ENCODE peak calls at places on chromosomes 2 and 18, in five cellular contexts. E, F, Y, M and O are unnamed samples.

GRCh38 chr2:158191569-158191968 is 89.9 kb downstream of the UPP2 start:
- DNase-seq in E (no peak), F (no peak), Y (no peak), M (no peak), O (no peak)

GRCh38 chr2:69046221-69046662 is 33.3 kb downstream of the ANTXR1 start:
- DNase-seq in E (no peak), F (no peak), Y (no peak), M (peak; percentile 92), O (no peak)

GRCh38 chr2:28716265-28716865 is 35.3 kb upstream of the PPP1CB start:
- DNase-seq in E (no peak), F (no peak), Y (peak; percentile 82), M (peak; percentile 98), O (no peak)

GRCh38 chr18:55748227-55748738 is 160.3 kb upstream of the TCF4 start:
- DNase-seq in E (no peak), F (no peak), Y (no peak), M (no peak), O (no peak)

GRCh38 chr2:30237346-30238142 is 6.2 kb downstream of the LBH start:
- DNase-seq in E (no peak), F (no peak), Y (no peak), M (no peak), O (peak; percentile 62)

GRCh38 chr2:216632952-216633615 is at the start of gene IGFBP2:
- DNase-seq in E (peak; percentile 95), F (peak; percentile 79), Y (peak; percentile 54), M (peak; percentile 46), O (peak; percentile 50)

GRCh38 chr18:54388203-54389142 is 30.8 kb downstream of the C18orf54 start:
- DNase-seq in E (peak; percentile 15), F (no peak), Y (no peak), M (peak; percentile 85), O (no peak)

GRCh38 chr18:55607763-55608162 is 19.8 kb upstream of the TCF4 start:
- DNase-seq in E (no peak), F (no peak), Y (no peak), M (no peak), O (no peak)

GRCh38 chr2:220509921-220510320 is 882.5 kb downstream of the SLC4A3 start:
- DNase-seq in E (no peak), F (no peak), Y (no peak), M (no peak), O (no peak)

GRCh38 chr2:239770240-239770639 is 254.9 kb downstream of the NDUFA10 start:
- DNase-seq in E (no peak), F (no peak), Y (no peak), M (no peak), O (no peak)

GRCh38 chr2:201600906-201601305 is 42.4 kb downstream of the TMEM237 start:
- DNase-seq in E (no peak), F (no peak), Y (no peak), M (no peak), O (no peak)

GRCh38 chr18:621181-621580 is 24.4 kb downstream of the CLUL1 start:
- DNase-seq in E (peak; percentile 9), F (no peak), Y (no peak), M (peak; percentile 52), O (no peak)

GRCh38 chr2:224982226-224982625 is 60.0 kb downstream of the DOCK10 start:
- DNase-seq in E (no peak), F (no peak), Y (peak; percentile 51), M (peak; percentile 66), O (no peak)

GRCh38 chr18:22567794-22568193 is 150.1 kb upstream of the CTAGE1 start:
- DNase-seq in E (no peak), F (no peak), Y (no peak), M (no peak), O (no peak)

GRCh38 chr2:113162173-113162572 is 11.6 kb upstream of the PSD4 start:
- DNase-seq in E (no peak), F (no peak), Y (no peak), M (no peak), O (no peak)

GRCh38 chr2:100786297-100786658 is 33.7 kb upstream of the NPAS2 start:
- DNase-seq in E (no peak), F (no peak), Y (no peak), M (peak; percentile 66), O (no peak)

GRCh38 chr2:180829261-180829660 is 151.1 kb upstream of the UBE2E3 start:
- DNase-seq in E (no peak), F (no peak), Y (no peak), M (no peak), O (no peak)

GRCh38 chr2:23566236-23567142 is 181.5 kb downstream of the KLHL29 start:
- DNase-seq in E (peak; percentile 55), F (peak; percentile 53), Y (no peak), M (no peak), O (peak; percentile 37)

GRCh38 chr2:37349376-37349775 is 4.9 kb downstream of the QPCT start:
- DNase-seq in E (peak; percentile 21), F (no peak), Y (no peak), M (no peak), O (no peak)

GRCh38 chr18:76446321-76446720 is 48.7 kb downstream of the ZNF516 start:
- DNase-seq in E (no peak), F (no peak), Y (no peak), M (no peak), O (no peak)

GRCh38 chr18:48408727-48409590 is at the start of gene ZBTB7C:
- DNase-seq in E (peak; percentile 86), F (peak; percentile 38), Y (no peak), M (no peak), O (peak; percentile 51)

GRCh38 chr18:61860302-61860701 is 32.5 kb downstream of the RNF152 start:
- DNase-seq in E (no peak), F (no peak), Y (no peak), M (no peak), O (no peak)

GRCh38 chr2:179272406-179273192 is 8.0 kb upstream of the SESTD1 start:
- DNase-seq in E (peak; percentile 11), F (no peak), Y (no peak), M (peak; percentile 93), O (no peak)

GRCh38 chr18:22872894-22873537 is 60.1 kb upstream of the RBBP8 start:
- DNase-seq in E (no peak), F (no peak), Y (no peak), M (peak; percentile 5), O (no peak)

GRCh38 chr18:54983041-54983686 is 23.9 kb upstream of the CCDC68 start:
- DNase-seq in E (peak; percentile 68), F (no peak), Y (peak; percentile 17), M (peak; percentile 84), O (no peak)

GRCh38 chr2:101805146-101806088 is 107.9 kb downstream of the MAP4K4 start:
- DNase-seq in E (no peak), F (no peak), Y (no peak), M (peak; percentile 42), O (no peak)

GRCh38 chr2:97868986-97869721 is 126.6 kb downstream of the TMEM131 start:
- DNase-seq in E (no peak), F (no peak), Y (no peak), M (peak; percentile 94), O (no peak)

GRCh38 chr2:125427721-125428315 is 1228.1 kb upstream of the GYPC start:
- DNase-seq in E (no peak), F (no peak), Y (no peak), M (peak; percentile 83), O (no peak)

GRCh38 chr2:43708178-43708577 is 31.9 kb upstream of the C1GALT1C1L start:
- DNase-seq in E (no peak), F (no peak), Y (no peak), M (peak; percentile 57), O (no peak)

GRCh38 chr2:235670974-235671787 is 177.3 kb downstream of the AGAP1 start:
- DNase-seq in E (peak; percentile 14), F (no peak), Y (no peak), M (no peak), O (no peak)

GRCh38 chr2:33144243-33144642 is 197.5 kb downstream of the LTBP1 start:
- DNase-seq in E (no peak), F (no peak), Y (no peak), M (no peak), O (no peak)

GRCh38 chr2:73851274-73851673 is 22.5 kb downstream of the STAMBP start:
- DNase-seq in E (no peak), F (no peak), Y (no peak), M (no peak), O (no peak)

GRCh38 chr18:50203801-50204604 is 9.1 kb upstream of the MYO5B start:
- DNase-seq in E (peak; percentile 88), F (peak; percentile 64), Y (peak; percentile 22), M (peak; percentile 22), O (no peak)

GRCh38 chr2:190979906-190980629 is 33.9 kb downstream of the STAT1 start:
- DNase-seq in E (no peak), F (peak; percentile 65), Y (peak; percentile 36), M (peak; percentile 94), O (no peak)